ENCODE peak calls at places on chromosome 3, in four cellular contexts. E is IMR-90, G is neuronal stem cell, S is trophoblast cell. F is an unnamed sample.
A peak's percentile ranks its signal among the peaks of the same experiment; 100 is the strongest.

GRCh38 chr3:34298668-34299067 is 500.2 kb downstream of the PDCD6IP start:
- DNase-seq in S (no peak), G (no peak), E (no peak), F (no peak)

GRCh38 chr3:16739416-16740091 is 134.3 kb upstream of the DAZL start:
- DNase-seq in G (no peak), E (peak; percentile 50), S (no peak), F (no peak)

GRCh38 chr3:61561374-61562041 is at the start of gene PTPRG:
- DNase-seq in G (no peak), E (peak; percentile 94), S (peak; percentile 95), F (peak; percentile 85)

GRCh38 chr3:186255703-186256331 is 106.2 kb downstream of the DGKG start:
- DNase-seq in S (no peak), G (no peak), E (no peak), F (peak; percentile 59)

GRCh38 chr3:153161714-153162512 is at the start of gene RAP2B:
- DNase-seq in G (peak; percentile 96), S (peak; percentile 92), E (peak; percentile 93), F (peak; percentile 97)

GRCh38 chr3:107987036-107987557 is 103.7 kb downstream of the CD47 start:
- DNase-seq in G (no peak), E (peak; percentile 98), S (peak; percentile 99), F (no peak)

GRCh38 chr3:183540501-183541234 is 14.8 kb downstream of the KLHL6 start:
- DNase-seq in G (no peak), S (no peak), E (no peak), F (no peak)

GRCh38 chr3:66520716-66521115 is 19.9 kb upstream of the LRIG1 start:
- DNase-seq in E (peak; percentile 64), S (no peak), G (no peak), F (no peak)

GRCh38 chr3:135450985-135451384 is 514.5 kb upstream of the PPP2R3A start:
- DNase-seq in G (no peak), E (no peak), S (no peak), F (no peak)

GRCh38 chr3:172553526-172554252 is 30.5 kb upstream of the TNFSF10 start:
- DNase-seq in S (peak; percentile 31), E (no peak), G (no peak), F (no peak)

GRCh38 chr3:185552358-185552877 is at the start of gene LIPH:
- DNase-seq in G (no peak), E (peak; percentile 30), S (peak; percentile 22), F (no peak)

GRCh38 chr3:100928638-100929428 is 64.4 kb downstream of the ABI3BP start:
- DNase-seq in E (peak; percentile 95), S (no peak), G (no peak), F (no peak)

DNA sequence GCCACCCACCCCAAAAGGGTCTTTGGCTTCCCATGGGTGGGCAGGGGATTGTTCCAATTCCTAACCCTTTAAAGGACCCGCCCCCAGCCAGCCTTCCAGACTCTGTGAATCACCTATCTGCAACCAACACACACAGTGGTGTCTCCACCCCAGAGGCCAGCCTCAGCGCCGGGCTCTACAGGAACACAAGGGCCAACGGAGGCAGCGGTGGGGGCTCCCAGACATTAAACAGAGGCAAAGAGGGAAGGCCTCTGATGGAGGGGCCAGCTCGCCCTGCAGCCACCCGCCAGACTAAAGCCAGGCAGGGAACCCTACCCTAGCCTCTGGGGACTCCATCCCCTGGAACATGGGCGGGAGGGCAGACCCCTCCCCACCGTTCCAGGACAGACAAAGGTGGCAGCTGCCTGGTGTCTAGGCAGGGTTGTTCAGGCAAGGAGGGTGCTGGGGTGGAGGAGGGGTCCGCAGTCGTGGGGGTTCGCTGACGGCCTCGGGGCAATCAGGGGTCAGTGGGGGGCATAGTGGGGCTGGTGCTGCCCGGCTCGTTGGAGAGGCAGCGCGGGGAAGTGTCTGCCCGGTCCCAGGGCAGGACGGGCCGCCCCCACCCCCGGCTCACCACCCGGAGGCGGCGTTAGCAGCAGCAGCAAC is 446 bp downstream of the SHISA5 start:
- DNase-seq in S (peak; percentile 60), G (peak; percentile 33), E (peak; percentile 42), F (peak; percentile 62)
- H3K14ac ChIP-seq in S (peak overlapping the region; percentile 95), G (peak overlapping the region; percentile 97), E (peak overlapping the region; percentile 98), F (peak overlapping the region; percentile 18)

GRCh38 chr3:43183456-43183855 is 77.6 kb upstream of the POMGNT2 start:
- DNase-seq in S (no peak), E (no peak), G (no peak), F (no peak)

GRCh38 chr3:43181202-43181910 is 75.5 kb upstream of the POMGNT2 start:
- DNase-seq in G (no peak), S (peak; percentile 93), E (no peak), F (no peak)

GRCh38 chr3:43185256-43185655 is 79.4 kb upstream of the POMGNT2 start:
- DNase-seq in E (no peak), G (no peak), S (no peak), F (no peak)

GRCh38 chr3:43187836-43188479 is 82.1 kb upstream of the POMGNT2 start:
- DNase-seq in G (no peak), S (no peak), E (no peak), F (no peak)

DNA sequence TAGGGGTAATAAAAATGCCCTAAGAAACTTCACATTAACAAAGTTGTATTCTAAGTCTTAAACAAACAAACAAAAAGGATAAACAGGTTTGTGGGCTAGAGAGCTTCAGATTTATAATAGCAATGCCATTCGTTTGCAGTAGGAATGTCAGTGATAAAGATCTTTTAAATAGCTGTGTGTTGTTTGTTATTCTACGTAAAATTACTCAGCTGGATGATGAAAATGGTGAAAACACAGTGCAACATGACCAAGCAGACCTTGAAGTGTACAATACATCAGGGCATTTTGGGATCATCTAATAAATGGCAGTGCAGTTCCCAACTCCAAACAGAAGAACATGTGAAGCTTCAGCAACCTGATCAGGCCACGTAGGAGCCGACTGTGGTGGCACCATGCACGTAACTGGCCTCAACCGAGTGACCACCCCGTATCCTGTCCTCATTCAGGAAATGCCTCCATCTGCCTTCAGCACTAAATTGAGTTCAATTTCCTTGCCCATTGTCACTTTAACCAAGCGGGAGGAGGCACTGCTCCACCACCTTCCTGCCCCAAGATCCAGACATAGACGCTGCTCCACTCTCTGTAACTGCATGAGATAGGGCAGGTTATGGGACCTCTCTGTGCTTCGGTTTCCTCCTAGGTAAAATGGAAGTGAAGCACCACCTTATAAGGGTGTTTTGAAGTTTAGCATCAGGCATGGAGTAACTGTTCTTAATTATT is 79.9 kb upstream of the POMGNT2 start:
- DNase-seq in E (peak; percentile 86), S (peak; percentile 61), G (no peak), F (no peak)
- H3K18ac ChIP-seq in E (peak overlapping the region; percentile 97), S (no peak overlapping the region), G (no peak overlapping the region), F (no peak overlapping the region)

DNA sequence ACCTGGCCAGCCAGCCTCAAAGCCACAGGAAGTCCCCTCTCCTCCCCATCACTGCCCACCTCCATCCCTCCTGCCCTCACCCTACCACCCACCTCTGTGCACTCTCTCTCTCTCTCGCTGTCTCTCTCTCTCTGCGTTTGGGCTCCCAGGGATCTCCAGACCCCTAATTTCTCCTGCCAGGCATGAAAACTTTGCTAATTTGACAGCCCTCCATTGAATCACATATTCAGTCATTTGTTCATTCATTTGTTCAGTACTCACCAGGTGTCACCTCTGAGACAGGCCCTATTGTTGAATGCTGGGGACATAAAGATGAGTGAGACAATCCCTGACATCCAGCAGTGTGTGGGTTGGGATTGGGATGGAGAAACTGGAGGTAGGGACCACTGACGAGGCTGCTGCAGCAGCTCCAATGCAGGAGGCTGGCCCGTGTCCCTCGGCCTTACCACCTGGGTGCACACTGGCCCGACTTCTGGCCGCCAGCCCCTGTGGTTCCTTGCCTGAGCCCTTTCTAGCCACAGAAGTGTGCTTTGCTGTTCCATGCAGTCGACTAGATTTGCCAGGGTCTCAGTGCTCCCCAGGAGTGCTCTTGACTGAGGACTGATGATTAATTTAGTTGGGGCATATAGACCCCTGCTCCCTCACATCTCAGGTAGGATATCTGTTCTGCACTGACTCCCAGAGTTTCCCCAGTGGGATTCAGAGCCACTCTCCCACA is 38.6 kb upstream of the TSEN2 start:
- DNase-seq in E (no peak), G (no peak), S (no peak), F (no peak)
- H3K9ac ChIP-seq in E (no peak overlapping the region), G (no peak overlapping the region), S (no peak overlapping the region), F (no peak overlapping the region)

DNA sequence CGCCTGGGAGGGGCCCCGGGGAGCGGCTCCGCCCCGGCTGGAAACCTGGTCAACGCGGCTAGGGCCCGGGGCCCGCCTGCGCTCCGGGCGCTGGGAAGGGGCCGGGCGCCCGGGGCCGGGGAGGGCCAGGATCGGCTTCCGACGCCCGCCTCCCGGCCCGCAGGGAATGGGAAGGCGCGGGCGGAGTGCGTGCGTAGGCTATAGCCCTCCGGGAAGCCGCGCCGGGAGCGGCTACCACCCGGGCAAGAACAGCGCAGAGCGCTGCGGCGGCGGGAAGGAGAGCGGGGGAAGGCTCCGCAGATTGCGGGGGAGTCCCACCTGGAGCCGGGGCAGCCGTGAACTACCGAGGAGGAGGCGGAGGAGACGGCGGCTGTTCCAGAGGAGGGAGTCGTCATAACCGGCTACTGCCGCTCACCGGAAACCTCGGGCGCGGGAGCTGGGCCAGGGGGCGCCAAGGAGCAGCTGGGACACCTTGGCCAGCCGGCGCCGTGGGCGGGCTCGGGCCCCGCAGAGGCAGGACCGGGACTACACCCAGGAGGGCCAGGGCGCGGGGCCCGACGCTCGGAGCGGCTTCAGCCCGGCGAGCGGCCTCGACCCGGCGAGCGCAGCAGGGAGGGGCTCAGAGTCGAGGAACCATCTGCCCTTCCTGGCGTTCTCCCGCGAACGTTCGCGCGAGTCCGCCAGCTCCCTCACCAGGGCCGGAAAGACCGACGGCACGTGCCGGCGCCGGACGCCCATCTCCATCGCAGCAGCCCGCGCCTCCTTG is at the start of gene EOGT:
- DNase-seq in G (peak; percentile 66), E (peak; percentile 82), S (peak; percentile 92), F (peak; percentile 87)
- H3K14ac ChIP-seq in G (no peak within 1 kb of the TSS), E (peak within 1 kb of the TSS; percentile 98), S (peak within 1 kb of the TSS; percentile 80), F (peak within 1 kb of the TSS; percentile 70)

GRCh38 chr3:32347286-32348125 is 44.1 kb upstream of the CMTM7 start:
- DNase-seq in G (no peak), S (peak; percentile 12), E (no peak), F (no peak)
- H3K18ac ChIP-seq in G (no peak overlapping the region), S (no peak overlapping the region), E (no peak overlapping the region), F (no peak overlapping the region)

GRCh38 chr3:58564456-58565160 is 12.6 kb downstream of the FAM107A start:
- DNase-seq in E (peak; percentile 77), G (no peak), S (peak; percentile 28), F (peak; percentile 23)
- H3K9ac ChIP-seq in E (no peak overlapping the region), G (no peak overlapping the region), S (no peak overlapping the region), F (no peak overlapping the region)

GRCh38 chr3:143511174-143511879 is 336.9 kb downstream of the SLC9A9 start:
- DNase-seq in E (no peak), G (no peak), S (no peak), F (no peak)
- H3K14ac ChIP-seq in E (no peak overlapping the region), G (no peak overlapping the region), S (no peak overlapping the region), F (no peak overlapping the region)

GRCh38 chr3:46097691-46098241 is 70.5 kb upstream of the XCR1 start:
- DNase-seq in E (peak; percentile 31), S (no peak), G (no peak), F (no peak)
- H3K18ac ChIP-seq in E (peak overlapping the region; percentile 48), S (no peak overlapping the region), G (no peak overlapping the region), F (no peak overlapping the region)

DNA sequence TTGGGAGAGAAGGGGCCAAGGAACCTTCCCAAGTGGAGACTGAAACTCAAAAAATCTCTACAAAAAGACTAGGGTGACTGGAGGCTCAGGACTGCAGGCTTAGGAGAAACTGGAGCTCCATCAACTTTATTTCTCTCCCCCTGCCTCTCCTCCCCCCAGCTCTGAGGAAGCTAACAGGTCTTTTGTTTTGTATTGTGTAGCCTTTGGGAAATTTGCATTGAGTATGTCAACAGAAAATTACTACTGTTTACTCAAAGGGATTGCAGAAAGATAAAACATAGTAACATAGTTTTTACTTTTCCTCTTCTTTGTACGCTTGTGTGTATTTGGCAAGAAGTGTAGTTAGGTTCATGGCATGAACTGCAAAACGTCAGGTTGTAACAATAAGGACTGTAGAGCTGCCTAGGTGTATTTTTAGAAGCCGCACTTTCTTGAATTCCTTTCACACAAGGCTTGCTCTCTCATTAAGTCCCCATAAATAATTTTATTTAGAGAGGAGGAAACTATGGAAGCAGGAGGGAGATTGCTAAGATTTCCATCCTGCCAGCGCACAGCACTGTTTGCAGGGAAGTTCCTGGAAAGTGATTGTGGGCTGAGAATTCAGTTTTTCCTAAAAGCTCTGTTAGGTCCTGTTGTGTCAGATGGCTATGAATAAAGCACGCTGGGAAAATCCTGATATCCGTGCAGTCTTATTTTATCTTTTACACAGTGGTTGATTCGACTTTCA is 21.1 kb upstream of the SATB1 start:
- DNase-seq in E (no peak), S (no peak), G (no peak), F (no peak)
- H3K9ac ChIP-seq in E (no peak overlapping the region), S (no peak overlapping the region), G (no peak overlapping the region), F (peak overlapping the region; percentile 16)

F was measured in H9.